ENCODE peak calls at places on chromosomes 2 and 18, in nine cellular contexts. H, P, F, A, O, D, R, G and Y are unnamed samples.

GRCh38 chr18:5395860-5396448 is 100.4 kb upstream of the ZBTB14 start:
- DNase-seq in H (no peak), P (no peak), F (no peak), A (no peak), O (no peak), D (no peak), R (no peak), G (no peak), Y (no peak)

GRCh38 chr18:71887509-71887908 is 656.6 kb downstream of the CBLN2 start:
- DNase-seq in H (no peak), P (no peak), F (no peak), A (no peak), O (no peak), D (no peak), R (no peak), G (no peak), Y (no peak)

GRCh38 chr2:16038586-16038985 is 98.2 kb downstream of the MYCN start:
- DNase-seq in H (no peak), P (no peak), F (no peak), A (no peak), O (no peak), D (no peak), R (no peak), G (no peak), Y (no peak)

GRCh38 chr18:79458131-79458838 is 62.6 kb downstream of the NFATC1 start:
- DNase-seq in H (peak), P (no peak), F (peak), A (peak), O (peak), D (peak), R (no peak), G (peak), Y (peak)

GRCh38 chr2:178074123-178075005 is 1.8 kb upstream of the PDE11A start:
- DNase-seq in H (no peak), P (no peak), F (no peak), A (no peak), O (no peak), D (peak), R (no peak), G (peak), Y (peak)

GRCh38 chr2:21024198-21024597 is 19.7 kb downstream of the APOB start:
- DNase-seq in H (no peak), P (no peak), F (peak), A (no peak), O (no peak), D (no peak), R (no peak), G (no peak), Y (no peak)

GRCh38 chr2:53210538-53210937 is 557.1 kb upstream of the CHAC2 start:
- DNase-seq in H (no peak), P (no peak), F (no peak), A (no peak), O (no peak), D (no peak), R (no peak), G (no peak), Y (no peak)

GRCh38 chr2:221203846-221204245 is 368.3 kb downstream of the EPHA4 start:
- DNase-seq in H (no peak), P (no peak), F (no peak), A (no peak), O (no peak), D (no peak), R (no peak), G (no peak), Y (no peak)

GRCh38 chr18:22363867-22364463 is 53.8 kb downstream of the CTAGE1 start:
- DNase-seq in H (no peak), P (no peak), F (no peak), A (peak), O (no peak), D (no peak), R (no peak), G (peak), Y (peak)

GRCh38 chr2:120367649-120368048 is 21.7 kb downstream of the INHBB start:
- DNase-seq in H (no peak), P (no peak), F (no peak), A (no peak), O (no peak), D (peak), R (no peak), G (no peak), Y (no peak)

GRCh38 chr2:42830922-42831574 is 38.7 kb upstream of the HAAO start:
- DNase-seq in H (no peak), P (no peak), F (no peak), A (no peak), O (no peak), D (no peak), R (no peak), G (no peak), Y (no peak)

GRCh38 chr2:42828487-42829416 is 36.4 kb upstream of the HAAO start:
- DNase-seq in H (peak), P (no peak), F (peak), A (peak), O (no peak), D (peak), R (peak), G (peak), Y (peak)

GRCh38 chr2:42824454-42824807 is 32.0 kb upstream of the HAAO start:
- DNase-seq in H (no peak), P (no peak), F (no peak), A (no peak), O (no peak), D (no peak), R (no peak), G (no peak), Y (no peak)

GRCh38 chr2:42829556-42830510 is 37.5 kb upstream of the HAAO start:
- DNase-seq in H (no peak), P (no peak), F (no peak), A (no peak), O (no peak), D (no peak), R (no peak), G (no peak), Y (no peak)

GRCh38 chr2:42827647-42828486 is 35.5 kb upstream of the HAAO start:
- DNase-seq in H (peak), P (no peak), F (peak), A (peak), O (no peak), D (peak), R (peak), G (peak), Y (peak)
- H3K4me3 ChIP-seq in H (peak), P (peak), F (peak), A (peak), O (peak), D (peak), R (no peak), G (peak), Y (no peak)

DNA sequence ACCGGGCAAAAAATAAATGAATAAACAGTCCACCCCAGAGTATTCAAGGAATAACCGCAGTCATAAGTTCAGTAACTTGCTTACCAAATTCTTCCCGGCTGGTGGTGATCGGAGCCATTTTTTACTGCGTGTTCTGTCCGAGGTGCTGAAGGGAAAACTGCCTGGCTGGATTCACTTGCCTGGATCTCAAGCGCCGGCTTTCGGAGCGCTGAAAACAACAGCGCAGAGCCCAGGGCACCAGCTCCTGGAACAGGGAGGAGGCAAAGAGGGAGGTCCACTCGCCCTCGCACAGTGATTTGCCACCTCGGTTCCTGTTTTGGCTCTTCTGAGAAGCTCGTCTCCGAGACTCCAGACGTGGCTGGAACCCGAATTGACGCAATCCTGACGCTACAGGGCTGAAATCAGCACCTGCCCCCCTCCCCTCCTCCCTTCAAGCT is at the start of gene SYT4:
- DNase-seq in H (peak), P (peak), F (no peak), A (peak), O (peak), D (peak), R (peak), G (peak), Y (peak)
- H3K4me3 ChIP-seq in H (no peak), P (no peak), F (no peak), A (no peak), O (no peak), D (peak), R (peak), G (no peak), Y (no peak)

GRCh38 chr2:145412155-145412554 is 892.2 kb upstream of the ZEB2 start:
- DNase-seq in H (no peak), P (no peak), F (no peak), A (no peak), O (no peak), D (no peak), R (no peak), G (no peak), Y (no peak)

GRCh38 chr2:145413261-145413660 is 893.3 kb upstream of the ZEB2 start:
- DNase-seq in H (no peak), P (no peak), F (no peak), A (no peak), O (no peak), D (no peak), R (no peak), G (no peak), Y (no peak)

GRCh38 chr2:145411493-145411892 is 891.6 kb upstream of the ZEB2 start:
- DNase-seq in H (no peak), P (no peak), F (no peak), A (no peak), O (no peak), D (no peak), R (no peak), G (no peak), Y (no peak)

GRCh38 chr2:145408980-145409379 is 889.1 kb upstream of the ZEB2 start:
- DNase-seq in H (no peak), P (no peak), F (no peak), A (peak), O (no peak), D (no peak), R (no peak), G (no peak), Y (peak)

GRCh38 chr2:145410096-145410495 is 890.2 kb upstream of the ZEB2 start:
- DNase-seq in H (no peak), P (no peak), F (no peak), A (no peak), O (no peak), D (peak), R (no peak), G (peak), Y (no peak)
- H3K4me3 ChIP-seq in H (no peak), P (no peak), F (no peak), A (no peak), O (no peak), D (no peak), R (no peak), G (no peak), Y (no peak)

GRCh38 chr2:50564781-50565180 is 467.2 kb downstream of the NRXN1 start:
- DNase-seq in H (no peak), P (no peak), F (no peak), A (no peak), O (peak), D (no peak), R (no peak), G (no peak), Y (no peak)
- H3K4me3 ChIP-seq in H (no peak), P (no peak), F (no peak), A (no peak), O (no peak), D (no peak), R (no peak), G (no peak), Y (no peak)

DNA sequence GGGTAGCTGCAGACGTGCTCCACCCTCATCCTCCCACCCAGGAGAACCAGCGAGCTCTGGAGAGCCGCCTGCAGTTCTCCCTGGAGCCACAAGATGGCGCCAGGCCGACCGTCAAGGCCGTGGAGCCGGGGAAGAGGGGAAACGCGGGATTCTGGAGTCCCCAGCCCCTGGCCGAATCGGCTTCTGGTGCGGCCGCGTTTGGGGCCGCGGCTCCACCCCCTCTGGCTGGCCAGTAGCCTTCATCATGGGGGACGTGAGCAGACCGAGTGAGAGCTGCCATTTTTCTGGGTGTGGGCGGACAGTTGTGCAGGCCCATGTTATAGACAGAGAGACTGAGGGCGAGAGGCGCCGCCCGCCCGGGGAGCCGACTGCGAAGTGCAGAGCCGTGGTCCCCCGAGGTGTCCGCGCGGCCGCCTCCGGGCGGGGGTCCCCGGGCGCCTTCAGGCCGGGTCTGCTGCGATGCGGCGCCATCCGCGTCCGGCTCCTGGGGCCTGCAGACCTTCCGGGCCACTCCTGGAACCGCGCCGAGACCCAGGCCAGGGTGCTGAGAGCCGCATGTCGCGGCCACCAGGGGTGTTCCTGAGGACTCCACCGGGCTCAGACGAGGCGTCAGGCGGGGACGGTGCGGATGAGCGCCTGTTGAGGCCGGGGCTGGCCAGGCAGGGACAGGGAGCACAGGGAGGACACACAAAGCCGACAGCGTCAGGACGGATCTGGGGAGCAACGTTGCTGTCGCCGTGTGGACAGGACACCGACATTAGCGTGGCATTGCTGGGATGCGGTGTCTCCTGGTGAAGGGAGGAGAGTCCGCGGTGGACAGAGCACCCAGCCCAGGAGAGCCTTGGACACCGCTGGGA is 418.2 kb upstream of the HS6ST1 start:
- DNase-seq in H (peak), P (no peak), F (no peak), A (peak), O (no peak), D (peak), R (peak), G (peak), Y (peak)
- H3K4me3 ChIP-seq in H (peak), P (peak), F (peak), A (peak), O (peak), D (peak), R (no peak), G (peak), Y (peak)

DNA sequence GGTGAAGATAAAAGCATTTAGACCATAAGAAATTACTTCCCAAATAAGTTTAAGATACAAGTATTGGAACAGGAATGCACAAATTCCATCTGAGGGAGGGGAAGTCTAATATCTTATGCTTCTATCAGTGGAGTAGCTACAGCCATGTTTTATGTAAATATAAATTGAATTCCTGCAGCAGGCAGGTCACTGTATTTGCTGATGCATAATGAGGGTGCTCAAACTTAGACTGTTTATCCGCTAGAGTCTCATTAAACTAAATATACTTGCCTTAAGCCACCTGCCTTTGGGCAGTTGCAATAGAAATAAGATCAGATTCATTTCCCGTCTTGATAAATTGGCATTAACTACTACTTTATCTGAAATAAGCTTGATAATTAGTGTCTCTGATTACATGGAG is 603.9 kb upstream of the GCFC2 start:
- DNase-seq in H (no peak), P (no peak), F (no peak), A (no peak), O (no peak), D (no peak), R (no peak), G (no peak), Y (no peak)
- H3K4me3 ChIP-seq in H (no peak), P (no peak), F (no peak), A (no peak), O (no peak), D (no peak), R (no peak), G (no peak), Y (no peak)

DNA sequence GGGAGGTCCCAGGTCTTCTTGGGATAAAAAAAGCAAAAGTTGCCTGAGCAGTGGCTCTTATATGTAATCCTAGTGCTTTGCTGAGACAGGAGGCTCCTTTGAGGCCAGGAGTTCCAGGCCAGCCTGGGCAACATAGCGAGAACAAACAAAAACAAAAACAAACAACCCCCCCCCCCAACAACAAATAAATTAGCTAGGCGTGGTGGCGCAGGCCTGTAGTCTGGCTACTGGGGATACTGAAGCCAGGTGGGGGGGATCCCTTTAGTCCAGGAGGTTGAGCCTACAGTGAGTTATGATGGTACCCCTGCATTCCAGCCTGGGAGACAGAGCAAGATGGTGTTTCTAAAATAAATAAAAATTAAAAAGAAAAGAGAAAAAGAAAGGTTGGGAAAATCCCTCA is 5.4 kb downstream of the GAREM2 start:
- DNase-seq in H (no peak), P (no peak), F (no peak), A (no peak), O (no peak), D (no peak), R (no peak), G (no peak), Y (no peak)
- H3K4me3 ChIP-seq in H (peak), P (peak), F (peak), A (peak), O (peak), D (peak), R (no peak), G (no peak), Y (peak)

GRCh38 chr2:148553332-148553887 is 91.1 kb upstream of the EPC2 start:
- DNase-seq in H (no peak), P (no peak), F (no peak), A (no peak), O (no peak), D (no peak), R (no peak), G (no peak), Y (no peak)
- H3K4me3 ChIP-seq in H (peak), P (peak), F (peak), A (peak), O (no peak), D (peak), R (no peak), G (peak), Y (no peak)

DNA sequence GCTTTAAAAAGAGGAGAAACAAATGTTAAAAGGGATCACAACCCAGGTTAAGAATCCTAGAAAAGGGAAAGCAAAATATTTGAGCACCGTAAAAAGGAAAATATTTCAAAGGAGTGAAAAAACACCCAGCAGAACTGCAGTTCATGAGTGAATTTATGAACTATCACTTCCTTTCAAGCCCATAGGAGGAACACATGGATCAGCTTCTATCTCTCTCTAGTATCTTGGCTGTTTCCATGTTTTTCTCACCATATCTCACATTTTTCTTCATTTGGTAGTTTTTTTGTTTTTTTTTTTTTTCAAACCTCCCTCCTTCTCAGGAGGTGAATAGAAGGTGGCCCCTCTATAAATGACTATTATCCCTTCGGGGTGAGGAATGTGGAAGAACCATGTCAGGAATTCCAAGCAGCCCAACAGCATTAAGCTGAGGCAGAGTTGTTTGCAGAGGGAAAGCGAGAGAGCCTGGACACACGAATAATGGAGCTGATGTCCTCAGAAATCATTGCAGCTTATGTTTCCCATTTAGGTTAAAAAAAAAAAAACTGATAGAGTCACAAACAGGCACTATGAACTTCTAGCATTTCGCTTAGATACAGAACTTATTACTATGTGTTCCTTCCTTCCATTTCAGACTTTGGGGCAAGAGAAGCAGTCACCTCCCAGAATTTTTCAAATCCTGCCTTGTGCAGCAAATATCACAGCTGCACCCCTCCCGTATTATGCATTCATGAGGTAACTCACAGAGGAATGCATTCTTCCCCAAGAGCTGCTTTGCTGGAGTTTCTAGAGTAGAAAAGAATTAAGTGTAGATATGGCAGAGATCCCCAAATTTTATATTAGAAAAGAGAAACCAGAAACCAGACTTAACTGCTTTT is 315.6 kb downstream of the IRS1 start:
- DNase-seq in H (no peak), P (no peak), F (no peak), A (peak), O (peak), D (peak), R (no peak), G (peak), Y (peak)
- H3K4me3 ChIP-seq in H (no peak), P (no peak), F (no peak), A (no peak), O (peak), D (no peak), R (no peak), G (no peak), Y (no peak)